ENCODE peak calls at places on chromosomes 1 and 21, in eight cellular contexts. I, G, D, Q, X, U, J and N are unnamed samples.

GRCh38 chr1:106798991-106799390 is 257.5 kb upstream of the PRMT6 start:
- DNase-seq in I (no peak), G (no peak), D (peak; percentile 22), Q (no peak), X (no peak), U (no peak), J (no peak), N (no peak)

GRCh38 chr21:25885405-25885804 is 150.6 kb downstream of the GABPA start:
- DNase-seq in I (no peak), G (no peak), D (no peak), Q (no peak), X (no peak), U (no peak), J (no peak), N (no peak)

GRCh38 chr1:186325239-186325638 is 49.8 kb downstream of the TPR start:
- DNase-seq in I (no peak), G (no peak), D (peak; percentile 57), Q (no peak), X (peak; percentile 14), U (no peak), J (no peak), N (no peak)

GRCh38 chr1:233389169-233389568 is 61.6 kb downstream of the MAP3K21 start:
- DNase-seq in I (no peak), G (no peak), D (peak; percentile 12), Q (no peak), X (no peak), U (no peak), J (no peak), N (no peak)

GRCh38 chr1:157156058-157156541 is 17.9 kb upstream of the ETV3 start:
- DNase-seq in I (peak; percentile 68), G (no peak), D (peak; percentile 53), Q (peak; percentile 78), X (peak; percentile 76), U (peak; percentile 76), J (peak; percentile 84), N (peak; percentile 75)

GRCh38 chr1:224860488-224860887 is 69.0 kb upstream of the DNAH14 start:
- DNase-seq in I (no peak), G (no peak), D (no peak), Q (no peak), X (no peak), U (no peak), J (no peak), N (no peak)

GRCh38 chr1:77514871-77515776 is 167.3 kb downstream of the ZZZ3 start:
- DNase-seq in I (no peak), G (no peak), D (peak; percentile 63), Q (no peak), X (peak; percentile 37), U (no peak), J (no peak), N (no peak)

GRCh38 chr1:63691672-63692425 is 82.0 kb upstream of the ROR1 start:
- DNase-seq in I (peak; percentile 80), G (peak; percentile 68), D (peak; percentile 96), Q (peak; percentile 82), X (peak; percentile 68), U (peak; percentile 42), J (no peak), N (no peak)

GRCh38 chr1:96945509-96946084 is 224.0 kb downstream of the PTBP2 start:
- DNase-seq in I (no peak), G (no peak), D (no peak), Q (no peak), X (no peak), U (no peak), J (no peak), N (no peak)
- TF ChIP-seq CTCF in I (no peak), G (no peak), D (no peak), Q (no peak), X (no peak), U (no peak), J (no peak), N (no peak)

DNA sequence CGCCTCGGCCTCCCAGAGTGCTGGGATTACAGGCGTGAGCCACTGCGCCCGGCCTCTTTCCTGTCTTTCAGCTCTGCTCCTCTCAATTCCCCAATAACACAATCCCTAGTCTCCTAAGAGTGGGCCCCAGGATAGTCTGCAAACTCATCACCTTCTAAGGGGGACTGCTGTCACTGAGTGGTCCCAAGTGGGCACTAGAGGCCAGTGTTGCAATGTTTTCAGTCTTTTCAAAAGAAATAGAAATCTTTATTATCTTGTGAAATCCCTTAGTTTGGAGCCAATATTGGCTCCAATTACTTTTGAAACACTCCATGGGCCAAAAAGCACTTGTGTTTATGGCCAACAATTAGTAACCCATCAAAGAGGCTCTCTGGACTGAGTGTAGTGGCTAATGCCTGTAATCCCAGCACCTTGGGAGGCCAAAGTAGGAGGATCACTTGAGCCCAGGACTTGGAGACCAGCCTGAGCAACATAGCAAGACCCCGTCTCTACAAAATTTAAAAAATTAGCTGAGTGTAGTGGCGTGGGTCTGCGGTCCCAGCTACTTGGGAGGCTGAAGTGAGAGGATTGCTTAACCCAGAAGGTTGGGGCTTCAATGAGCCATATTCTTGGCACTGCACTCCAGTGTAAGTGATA is 28.6 kb upstream of the ZNF697 start:
- DNase-seq in I (peak; percentile 33), G (no peak), D (peak; percentile 56), Q (no peak), X (no peak), U (peak; percentile 34), J (peak; percentile 63), N (no peak)
- TF ChIP-seq CTCF in I (no peak), G (no peak), D (peak; percentile 22), Q (no peak), X (peak; percentile 29), U (no peak), J (no peak), N (no peak)

DNA sequence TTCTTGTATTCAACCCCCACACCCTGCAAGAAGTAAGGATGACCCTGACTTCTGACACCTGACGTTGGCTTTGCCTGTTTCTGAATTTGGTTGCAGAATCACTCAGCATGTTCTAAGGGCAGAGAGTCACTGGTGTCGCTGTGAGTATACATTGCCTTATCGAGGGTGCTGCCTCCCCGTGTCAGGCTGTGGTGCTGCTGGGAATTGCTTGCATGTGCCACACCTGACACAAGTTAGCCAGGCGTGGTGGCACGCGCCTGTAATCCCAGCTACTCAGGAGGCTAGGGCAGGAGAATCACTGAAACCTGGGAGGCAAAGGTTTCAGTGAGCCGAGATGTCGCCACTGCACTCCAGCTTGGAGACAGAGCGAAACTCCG is 45.9 kb downstream of the WDR4 start:
- DNase-seq in I (peak; percentile 42), G (no peak), D (peak; percentile 19), Q (peak; percentile 53), X (peak; percentile 64), U (no peak), J (peak; percentile 62), N (no peak)
- TF ChIP-seq CTCF in I (no peak), G (peak; percentile 23), D (peak; percentile 16), Q (peak; percentile 39), X (peak; percentile 70), U (peak; percentile 17), J (peak; percentile 19), N (no peak)

GRCh38 chr1:37621326-37621870 is 13.3 kb downstream of the RSPO1 start:
- DNase-seq in I (no peak), G (no peak), D (peak; percentile 71), Q (no peak), X (no peak), U (peak; percentile 89), J (no peak), N (no peak)
- TF ChIP-seq CTCF in I (no peak), G (no peak), D (no peak), Q (no peak), X (no peak), U (no peak), J (no peak), N (no peak)

GRCh38 chr1:109191377-109191776 is 22.3 kb upstream of the SARS1 start:
- DNase-seq in I (no peak), G (no peak), D (no peak), Q (no peak), X (peak; percentile 32), U (no peak), J (no peak), N (no peak)
- TF ChIP-seq CTCF in I (no peak), G (no peak), D (peak; percentile 27), Q (no peak), X (peak; percentile 71), U (no peak), J (no peak), N (no peak)